ENCODE peak calls at places on chromosomes 3 and 15, in eight cellular contexts. One of them, this sample, is unnamed.
A peak's percentile ranks its signal among the peaks of the same experiment; 100 is the strongest.

GRCh38 chr15:95687056-95687455 is 643.4 kb upstream of the NR2F2 start:
- DNase-seq in ascending aorta: no peak
- DNase-seq in stomach: no peak
- DNase-seq in lower lobe of right lung: no peak
- DNase-seq in BE2C: no peak
- DNase-seq in body of pancreas: no peak
- DNase-seq in aorta: no peak
- DNase-seq in uterus: no peak
- DNase-seq in this sample: no peak

GRCh38 chr3:143720381-143720780 is 127.9 kb downstream of the SLC9A9 start:
- DNase-seq in ascending aorta: no peak
- DNase-seq in stomach: no peak
- DNase-seq in lower lobe of right lung: no peak
- DNase-seq in BE2C: no peak
- DNase-seq in body of pancreas: no peak
- DNase-seq in aorta: no peak
- DNase-seq in uterus: no peak
- DNase-seq in this sample: no peak

GRCh38 chr15:63601727-63602185 is 4.6 kb downstream of the FBXL22 start:
- DNase-seq in ascending aorta: no peak
- DNase-seq in stomach: no peak
- DNase-seq in lower lobe of right lung: no peak
- DNase-seq in BE2C: no peak
- DNase-seq in body of pancreas: peak; percentile 39
- DNase-seq in aorta: no peak
- DNase-seq in uterus: no peak
- DNase-seq in this sample: peak; percentile 73

GRCh38 chr15:40291088-40291574 is 8.3 kb upstream of the ANKRD63 start:
- DNase-seq in ascending aorta: no peak
- DNase-seq in stomach: peak; percentile 64
- DNase-seq in lower lobe of right lung: no peak
- DNase-seq in BE2C: peak; percentile 75
- DNase-seq in body of pancreas: peak; percentile 46
- DNase-seq in aorta: no peak
- DNase-seq in uterus: peak; percentile 36
- DNase-seq in this sample: peak; percentile 68

GRCh38 chr3:142498397-142499180 is 50.8 kb upstream of the XRN1 start:
- DNase-seq in ascending aorta: no peak
- DNase-seq in stomach: no peak
- DNase-seq in lower lobe of right lung: no peak
- DNase-seq in BE2C: no peak
- DNase-seq in body of pancreas: no peak
- DNase-seq in aorta: no peak
- DNase-seq in uterus: no peak
- DNase-seq in this sample: no peak

GRCh38 chr3:132433121-132433520 is 15.8 kb downstream of the DNAJC13 start:
- DNase-seq in ascending aorta: no peak
- DNase-seq in stomach: no peak
- DNase-seq in lower lobe of right lung: no peak
- DNase-seq in BE2C: no peak
- DNase-seq in body of pancreas: no peak
- DNase-seq in aorta: no peak
- DNase-seq in uterus: no peak
- DNase-seq in this sample: no peak

GRCh38 chr3:136979204-136979603 is 21.4 kb downstream of the IL20RB start:
- DNase-seq in ascending aorta: no peak
- DNase-seq in stomach: no peak
- DNase-seq in lower lobe of right lung: no peak
- DNase-seq in BE2C: no peak
- DNase-seq in body of pancreas: no peak
- DNase-seq in aorta: no peak
- DNase-seq in uterus: no peak
- DNase-seq in this sample: no peak

GRCh38 chr3:127325630-127325961 is 37.8 kb upstream of the PRR20G start:
- DNase-seq in ascending aorta: no peak
- DNase-seq in stomach: no peak
- DNase-seq in lower lobe of right lung: peak; percentile 57
- DNase-seq in BE2C: no peak
- DNase-seq in body of pancreas: no peak
- DNase-seq in aorta: peak; percentile 75
- DNase-seq in uterus: no peak
- DNase-seq in this sample: no peak

GRCh38 chr15:91926871-91927270 is 73.4 kb downstream of the SLCO3A1 start:
- DNase-seq in ascending aorta: no peak
- DNase-seq in stomach: no peak
- DNase-seq in lower lobe of right lung: no peak
- DNase-seq in BE2C: no peak
- DNase-seq in body of pancreas: no peak
- DNase-seq in aorta: no peak
- DNase-seq in uterus: no peak
- DNase-seq in this sample: no peak

GRCh38 chr3:69095636-69096035 is 10.9 kb downstream of the ARL6IP5 start:
- DNase-seq in ascending aorta: no peak
- DNase-seq in stomach: no peak
- DNase-seq in lower lobe of right lung: no peak
- DNase-seq in BE2C: no peak
- DNase-seq in body of pancreas: no peak
- DNase-seq in aorta: no peak
- DNase-seq in uterus: no peak
- DNase-seq in this sample: no peak

GRCh38 chr3:32137870-32138269 is 31.4 kb downstream of the GPD1L start:
- DNase-seq in ascending aorta: no peak
- DNase-seq in stomach: no peak
- DNase-seq in lower lobe of right lung: no peak
- DNase-seq in BE2C: no peak
- DNase-seq in body of pancreas: no peak
- DNase-seq in aorta: no peak
- DNase-seq in uterus: no peak
- DNase-seq in this sample: no peak

GRCh38 chr3:170651260-170651845 is 65.5 kb upstream of the SLC7A14 start:
- DNase-seq in ascending aorta: no peak
- DNase-seq in stomach: no peak
- DNase-seq in lower lobe of right lung: no peak
- DNase-seq in BE2C: peak; percentile 40
- DNase-seq in body of pancreas: no peak
- DNase-seq in aorta: no peak
- DNase-seq in uterus: no peak
- DNase-seq in this sample: no peak

GRCh38 chr3:264394-265156 is 68.0 kb downstream of the CHL1 start:
- DNase-seq in ascending aorta: no peak
- DNase-seq in stomach: no peak
- DNase-seq in lower lobe of right lung: no peak
- DNase-seq in BE2C: no peak
- DNase-seq in body of pancreas: peak; percentile 12
- DNase-seq in aorta: no peak
- DNase-seq in uterus: no peak
- DNase-seq in this sample: no peak

GRCh38 chr15:47432831-47433230 is 284.5 kb upstream of the SEMA6D start:
- DNase-seq in ascending aorta: no peak
- DNase-seq in stomach: no peak
- DNase-seq in lower lobe of right lung: no peak
- DNase-seq in BE2C: no peak
- DNase-seq in body of pancreas: no peak
- DNase-seq in aorta: no peak
- DNase-seq in uterus: no peak
- DNase-seq in this sample: no peak

GRCh38 chr3:132556467-132557159 is 40.5 kb upstream of the ACKR4 start:
- DNase-seq in ascending aorta: no peak
- DNase-seq in stomach: no peak
- DNase-seq in lower lobe of right lung: no peak
- DNase-seq in BE2C: no peak
- DNase-seq in body of pancreas: no peak
- DNase-seq in aorta: no peak
- DNase-seq in uterus: peak; percentile 81
- DNase-seq in this sample: no peak

GRCh38 chr3:66039590-66039887 is 821 bp upstream of the MAGI1 start:
- DNase-seq in ascending aorta: peak; percentile 77
- DNase-seq in stomach: peak; percentile 58
- DNase-seq in lower lobe of right lung: peak; percentile 64
- DNase-seq in BE2C: peak; percentile 47
- DNase-seq in body of pancreas: peak; percentile 48
- DNase-seq in aorta: peak; percentile 68
- DNase-seq in uterus: peak; percentile 24
- DNase-seq in this sample: peak; percentile 35

GRCh38 chr3:145739926-145740325 is 421.1 kb downstream of the PLOD2 start:
- DNase-seq in ascending aorta: no peak
- DNase-seq in stomach: no peak
- DNase-seq in lower lobe of right lung: no peak
- DNase-seq in BE2C: no peak
- DNase-seq in body of pancreas: no peak
- DNase-seq in aorta: no peak
- DNase-seq in uterus: no peak
- DNase-seq in this sample: no peak

GRCh38 chr3:176780766-176781165 is 416.5 kb downstream of the TBL1XR1 start:
- DNase-seq in ascending aorta: no peak
- DNase-seq in stomach: no peak
- DNase-seq in lower lobe of right lung: no peak
- DNase-seq in BE2C: no peak
- DNase-seq in body of pancreas: no peak
- DNase-seq in aorta: no peak
- DNase-seq in uterus: no peak
- DNase-seq in this sample: no peak

GRCh38 chr15:90617668-90618097 is 88.0 kb downstream of the CRTC3 start:
- DNase-seq in ascending aorta: no peak
- DNase-seq in stomach: no peak
- DNase-seq in lower lobe of right lung: no peak
- DNase-seq in BE2C: no peak
- DNase-seq in body of pancreas: no peak
- DNase-seq in aorta: no peak
- DNase-seq in uterus: no peak
- DNase-seq in this sample: no peak

GRCh38 chr3:37321863-37322262 is 147.5 kb upstream of the LRRFIP2 start:
- DNase-seq in ascending aorta: no peak
- DNase-seq in stomach: no peak
- DNase-seq in lower lobe of right lung: no peak
- DNase-seq in BE2C: no peak
- DNase-seq in body of pancreas: no peak
- DNase-seq in aorta: no peak
- DNase-seq in uterus: no peak
- DNase-seq in this sample: no peak

GRCh38 chr3:37329465-37329864 is 155.1 kb upstream of the LRRFIP2 start:
- DNase-seq in ascending aorta: no peak
- DNase-seq in stomach: no peak
- DNase-seq in lower lobe of right lung: no peak
- DNase-seq in BE2C: no peak
- DNase-seq in body of pancreas: no peak
- DNase-seq in aorta: no peak
- DNase-seq in uterus: no peak
- DNase-seq in this sample: no peak

GRCh38 chr3:37324752-37325407 is 150.5 kb upstream of the LRRFIP2 start:
- DNase-seq in ascending aorta: no peak
- DNase-seq in stomach: no peak
- DNase-seq in lower lobe of right lung: no peak
- DNase-seq in BE2C: no peak
- DNase-seq in body of pancreas: no peak
- DNase-seq in aorta: no peak
- DNase-seq in uterus: no peak
- DNase-seq in this sample: no peak

GRCh38 chr3:37330466-37330865 is 156.1 kb upstream of the LRRFIP2 start:
- DNase-seq in ascending aorta: no peak
- DNase-seq in stomach: no peak
- DNase-seq in lower lobe of right lung: no peak
- DNase-seq in BE2C: no peak
- DNase-seq in body of pancreas: no peak
- DNase-seq in aorta: no peak
- DNase-seq in uterus: no peak
- DNase-seq in this sample: no peak

GRCh38 chr3:37326144-37326543 is 151.8 kb upstream of the LRRFIP2 start:
- DNase-seq in ascending aorta: no peak
- DNase-seq in stomach: no peak
- DNase-seq in lower lobe of right lung: no peak
- DNase-seq in BE2C: no peak
- DNase-seq in body of pancreas: no peak
- DNase-seq in aorta: no peak
- DNase-seq in uterus: no peak
- DNase-seq in this sample: no peak
- H3K36me3 ChIP-seq in ascending aorta: peaks cover 13% of the 10 kb centered on the region
- H3K36me3 ChIP-seq in stomach: peaks cover 67% of the 10 kb centered on the region
- H3K36me3 ChIP-seq in lower lobe of right lung: peaks cover 79% of the 10 kb centered on the region
- H3K36me3 ChIP-seq in BE2C: peaks cover 9% of the 10 kb centered on the region
- H3K36me3 ChIP-seq in body of pancreas: peaks cover 6% of the 10 kb centered on the region
- H3K36me3 ChIP-seq in aorta: peaks cover 2% of the 10 kb centered on the region
- H3K36me3 ChIP-seq in uterus: no peaks in the 10 kb centered on the region
- H3K36me3 ChIP-seq in this sample: no peaks in the 10 kb centered on the region

GRCh38 chr15:83475551-83475950 is 28.4 kb downstream of the SH3GL3 start:
- DNase-seq in ascending aorta: no peak
- DNase-seq in stomach: no peak
- DNase-seq in lower lobe of right lung: no peak
- DNase-seq in BE2C: no peak
- DNase-seq in body of pancreas: no peak
- DNase-seq in aorta: no peak
- DNase-seq in uterus: no peak
- DNase-seq in this sample: no peak
- H3K36me3 ChIP-seq in ascending aorta: no peaks in the 10 kb centered on the region
- H3K36me3 ChIP-seq in stomach: no peaks in the 10 kb centered on the region
- H3K36me3 ChIP-seq in lower lobe of right lung: no peaks in the 10 kb centered on the region
- H3K36me3 ChIP-seq in BE2C: no peaks in the 10 kb centered on the region
- H3K36me3 ChIP-seq in body of pancreas: no peaks in the 10 kb centered on the region
- H3K36me3 ChIP-seq in aorta: no peaks in the 10 kb centered on the region
- H3K36me3 ChIP-seq in uterus: no peaks in the 10 kb centered on the region
- H3K36me3 ChIP-seq in this sample: no peaks in the 10 kb centered on the region

DNA sequence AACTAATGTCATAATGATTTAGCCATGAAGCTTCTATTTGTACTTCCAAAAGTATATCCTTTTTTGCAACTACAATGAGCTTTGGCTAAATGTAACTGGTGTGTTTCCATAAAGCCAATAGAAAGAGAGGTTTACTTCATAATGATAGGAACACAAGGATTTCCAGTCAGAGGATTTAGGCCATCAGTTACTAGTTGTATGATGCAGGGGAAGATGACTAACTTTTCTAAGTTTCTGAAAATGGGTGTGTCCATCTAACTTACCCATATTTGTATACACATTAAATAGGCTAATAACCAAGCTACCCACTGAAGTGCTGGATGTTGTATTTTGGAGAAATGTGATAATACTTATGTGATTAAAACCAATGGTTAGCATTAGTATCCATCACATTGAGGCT is 55.7 kb downstream of the SLC4A7 start:
- DNase-seq in ascending aorta: no peak
- DNase-seq in stomach: no peak
- DNase-seq in lower lobe of right lung: no peak
- DNase-seq in BE2C: no peak
- DNase-seq in body of pancreas: no peak
- DNase-seq in aorta: no peak
- DNase-seq in uterus: no peak
- DNase-seq in this sample: no peak
- H3K36me3 ChIP-seq in ascending aorta: peaks cover 8% of the 10 kb centered on the region
- H3K36me3 ChIP-seq in stomach: peaks cover 37% of the 10 kb centered on the region
- H3K36me3 ChIP-seq in lower lobe of right lung: peaks cover 24% of the 10 kb centered on the region
- H3K36me3 ChIP-seq in BE2C: no peaks in the 10 kb centered on the region
- H3K36me3 ChIP-seq in body of pancreas: peaks cover 2% of the 10 kb centered on the region
- H3K36me3 ChIP-seq in aorta: peaks cover 2% of the 10 kb centered on the region
- H3K36me3 ChIP-seq in uterus: peaks cover 2% of the 10 kb centered on the region
- H3K36me3 ChIP-seq in this sample: peaks cover 5% of the 10 kb centered on the region

GRCh38 chr3:172787746-172788145 is 37.2 kb downstream of the ECT2 start:
- DNase-seq in ascending aorta: no peak
- DNase-seq in stomach: no peak
- DNase-seq in lower lobe of right lung: no peak
- DNase-seq in BE2C: no peak
- DNase-seq in body of pancreas: no peak
- DNase-seq in aorta: no peak
- DNase-seq in uterus: no peak
- DNase-seq in this sample: no peak
- H3K36me3 ChIP-seq in ascending aorta: no peaks in the 10 kb centered on the region
- H3K36me3 ChIP-seq in stomach: peaks cover 20% of the 10 kb centered on the region
- H3K36me3 ChIP-seq in lower lobe of right lung: peaks cover 16% of the 10 kb centered on the region
- H3K36me3 ChIP-seq in BE2C: peaks cover 41% of the 10 kb centered on the region
- H3K36me3 ChIP-seq in body of pancreas: no peaks in the 10 kb centered on the region
- H3K36me3 ChIP-seq in aorta: no peaks in the 10 kb centered on the region
- H3K36me3 ChIP-seq in uterus: no peaks in the 10 kb centered on the region
- H3K36me3 ChIP-seq in this sample: no peaks in the 10 kb centered on the region

This sample was measured in transverse colon.